ENCODE peak calls at places on chromosomes 16 and 17, in seven cellular contexts. M, T, G, W, L, H and F are unnamed samples. For H3K36me3, the result is how much of the 10 kb centered on the place peaks cover.

GRCh38 chr17:39600469-39601009 is 7.2 kb downstream of the NEUROD2 start:
- DNase-seq in M (no peak), T (no peak), G (no peak), W (no peak), L (no peak), H (no peak), F (no peak)

GRCh38 chr17:39591958-39592954 is 15.5 kb downstream of the NEUROD2 start:
- DNase-seq in M (no peak), T (peak), G (peak), W (peak), L (peak), H (peak), F (no peak)

GRCh38 chr17:66860204-66860603 is 25.3 kb downstream of the CACNG5 start:
- DNase-seq in M (no peak), T (no peak), G (no peak), W (no peak), L (no peak), H (no peak), F (no peak)

GRCh38 chr16:2983706-2984136 is 3.5 kb upstream of the PKMYT1 start:
- DNase-seq in M (peak), T (peak), G (peak), W (peak), L (peak), H (peak), F (peak)

GRCh38 chr16:3770530-3770929 is 53.2 kb upstream of the TRAP1 start:
- DNase-seq in M (no peak), T (no peak), G (no peak), W (peak), L (no peak), H (no peak), F (no peak)

GRCh38 chr16:5381481-5381880 is 283.9 kb upstream of the EEF2KMT start:
- DNase-seq in M (no peak), T (no peak), G (no peak), W (no peak), L (no peak), H (no peak), F (no peak)

GRCh38 chr16:47590472-47590871 is 129.3 kb downstream of the PHKB start:
- DNase-seq in M (no peak), T (no peak), G (no peak), W (no peak), L (no peak), H (no peak), F (no peak)

GRCh38 chr16:66293932-66294331 is 72.6 kb upstream of the CDH5 start:
- DNase-seq in M (peak), T (no peak), G (no peak), W (no peak), L (no peak), H (no peak), F (no peak)

GRCh38 chr17:2049333-2050245 is 5.3 kb upstream of the HIC1 start:
- DNase-seq in M (peak), T (peak), G (peak), W (peak), L (peak), H (peak), F (peak)

GRCh38 chr16:59510008-59510424 is 775.9 kb upstream of the GOT2 start:
- DNase-seq in M (no peak), T (no peak), G (peak), W (no peak), L (no peak), H (no peak), F (no peak)

GRCh38 chr16:46972971-46973456 is 460 bp downstream of the DNAJA2 start:
- DNase-seq in M (peak), T (no peak), G (peak), W (peak), L (peak), H (peak), F (no peak)

GRCh38 chr16:85611455-85612190 is 1.5 kb upstream of the GSE1 start:
- DNase-seq in M (peak), T (peak), G (peak), W (peak), L (peak), H (peak), F (peak)

GRCh38 chr17:27630607-27631408 is at the start of gene LGALS9:
- DNase-seq in M (no peak), T (no peak), G (peak), W (no peak), L (no peak), H (peak), F (no peak)

GRCh38 chr16:84550096-84550495 is 45.6 kb upstream of the MEAK7 start:
- DNase-seq in M (no peak), T (no peak), G (no peak), W (no peak), L (no peak), H (no peak), F (no peak)

GRCh38 chr16:48277158-48277557 is 29.8 kb upstream of the ABCC11 start:
- DNase-seq in M (no peak), T (no peak), G (peak), W (no peak), L (no peak), H (peak), F (no peak)

GRCh38 chr16:50657251-50657650 is 23.9 kb downstream of the SNX20 start:
- DNase-seq in M (no peak), T (no peak), G (no peak), W (no peak), L (no peak), H (no peak), F (no peak)

GRCh38 chr17:76681222-76682137 is 29.3 kb downstream of the MXRA7 start:
- DNase-seq in M (peak), T (peak), G (peak), W (no peak), L (peak), H (peak), F (peak)

GRCh38 chr16:85996843-85997242 is 97.9 kb downstream of the IRF8 start:
- DNase-seq in M (peak), T (no peak), G (no peak), W (no peak), L (no peak), H (no peak), F (no peak)

GRCh38 chr17:15444805-15445204 is 22.6 kb downstream of the CDRT4 start:
- DNase-seq in M (peak), T (no peak), G (no peak), W (no peak), L (peak), H (no peak), F (no peak)

GRCh38 chr17:37506678-37507077 is 17.0 kb downstream of the DUSP14 start:
- DNase-seq in M (no peak), T (no peak), G (no peak), W (no peak), L (peak), H (no peak), F (no peak)

GRCh38 chr16:89022051-89022836 is 45.2 kb upstream of the CBFA2T3 start:
- DNase-seq in M (peak), T (no peak), G (no peak), W (peak), L (no peak), H (no peak), F (no peak)

GRCh38 chr16:83328936-83329335 is 478.8 kb upstream of the HSBP1 start:
- DNase-seq in M (no peak), T (no peak), G (no peak), W (no peak), L (no peak), H (no peak), F (no peak)

GRCh38 chr16:69017036-69017783 is 88.2 kb upstream of the HAS3 start:
- DNase-seq in M (no peak), T (no peak), G (no peak), W (no peak), L (no peak), H (no peak), F (no peak)

GRCh38 chr17:43938838-43939182 is 3.5 kb downstream of the PPY start:
- DNase-seq in M (no peak), T (no peak), G (no peak), W (no peak), L (no peak), H (no peak), F (no peak)

GRCh38 chr17:72422505-72423285 is 301.9 kb downstream of the SOX9 start:
- DNase-seq in M (peak), T (no peak), G (peak), W (no peak), L (no peak), H (peak), F (no peak)

GRCh38 chr17:75889454-75889853 is 7.3 kb downstream of the TRIM65 start:
- DNase-seq in M (no peak), T (no peak), G (no peak), W (peak), L (peak), H (no peak), F (no peak)

GRCh38 chr17:40915721-40916256 is 21.7 kb downstream of the KRT23 start:
- DNase-seq in M (no peak), T (no peak), G (no peak), W (no peak), L (no peak), H (no peak), F (no peak)
- H3K36me3 ChIP-seq in M (under half), T (under half), G (under half), W (under half), L (under half), H (under half), F (under half)

DNA sequence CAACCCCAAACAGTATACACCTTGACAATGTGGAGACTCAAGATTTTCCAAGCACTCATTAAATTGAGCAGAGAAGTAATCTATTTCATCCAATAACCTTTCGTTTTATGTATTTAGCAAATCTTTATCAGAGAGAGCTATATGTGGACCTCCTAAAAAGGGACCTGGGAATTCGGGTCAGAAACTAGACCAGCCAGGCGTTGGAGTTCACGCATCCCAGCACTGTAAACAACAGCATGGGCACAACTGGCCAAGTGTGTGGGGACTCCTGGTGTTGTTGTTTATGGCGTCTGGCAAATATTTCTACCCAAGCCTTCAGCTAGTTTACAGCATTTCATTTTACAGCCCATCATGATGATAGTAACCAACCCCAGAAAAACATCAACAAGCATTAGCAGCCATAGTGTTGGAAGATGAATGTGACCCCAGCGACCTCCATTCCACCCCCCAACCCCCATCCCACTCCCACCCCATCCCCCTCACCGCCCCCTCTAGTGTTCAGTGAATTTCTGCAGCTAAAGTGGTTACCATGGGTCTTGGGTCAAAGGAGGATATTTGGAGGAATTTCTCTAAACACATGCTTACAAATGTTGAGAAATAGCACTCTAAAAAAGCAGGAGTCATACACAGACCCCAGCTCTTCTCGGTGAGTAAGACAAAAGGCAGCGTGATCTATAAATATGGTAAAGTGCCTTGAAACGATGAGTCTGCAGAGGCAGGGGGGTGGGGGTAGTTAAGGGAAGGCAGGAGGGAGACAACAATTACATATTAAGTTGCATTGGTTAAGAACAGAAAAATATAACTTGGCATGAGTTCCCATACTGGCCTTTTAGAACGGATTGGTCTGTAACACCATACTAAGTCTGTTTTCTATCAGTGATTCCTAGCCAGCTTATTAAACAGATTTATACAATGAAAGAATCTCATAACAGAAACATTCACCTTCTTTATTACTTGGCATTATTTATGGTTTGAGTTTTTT is 91.4 kb upstream of the TBX2 start:
- DNase-seq in M (no peak), T (no peak), G (no peak), W (no peak), L (no peak), H (no peak), F (no peak)
- TF ChIP-seq EP300 in M (no peak), T (no peak), G (no peak), W (no peak), L (no peak), H (no peak), F (no peak)

GRCh38 chr17:74746922-74747321 is 1.5 kb upstream of the NHERF1 start:
- DNase-seq in M (peak), T (no peak), G (no peak), W (no peak), L (peak), H (no peak), F (no peak)

GRCh38 chr17:74750039-74750326 is 1.6 kb downstream of the NHERF1 start:
- DNase-seq in M (no peak), T (no peak), G (no peak), W (no peak), L (no peak), H (no peak), F (no peak)

GRCh38 chr17:74749262-74750038 is 1.0 kb downstream of the NHERF1 start:
- DNase-seq in M (no peak), T (no peak), G (no peak), W (peak), L (no peak), H (peak), F (peak)

GRCh38 chr17:74748279-74748528 is 224 bp upstream of the NHERF1 start:
- DNase-seq in M (no peak), T (no peak), G (no peak), W (no peak), L (no peak), H (no peak), F (no peak)

GRCh38 chr17:74748529-74749261 is at the start of gene NHERF1:
- DNase-seq in M (peak), T (peak), G (peak), W (peak), L (peak), H (peak), F (peak)
- TF ChIP-seq CTCF in M (no peak), T (no peak), G (no peak), W (peak), L (peak), H (no peak), F (peak)

GRCh38 chr16:57203451-57203850 is 17.3 kb downstream of the RSPRY1 start:
- DNase-seq in M (no peak), T (no peak), G (no peak), W (no peak), L (no peak), H (no peak), F (no peak)

GRCh38 chr16:57204675-57205074 is 18.5 kb downstream of the RSPRY1 start:
- DNase-seq in M (no peak), T (no peak), G (no peak), W (no peak), L (peak), H (no peak), F (no peak)

GRCh38 chr16:57209780-57210179 is 23.7 kb downstream of the RSPRY1 start:
- DNase-seq in M (no peak), T (no peak), G (no peak), W (no peak), L (no peak), H (no peak), F (no peak)

GRCh38 chr16:57213462-57213861 is 27.3 kb downstream of the RSPRY1 start:
- DNase-seq in M (no peak), T (no peak), G (no peak), W (no peak), L (no peak), H (no peak), F (no peak)

GRCh38 chr16:57208926-57209325 is 22.8 kb downstream of the RSPRY1 start:
- DNase-seq in M (no peak), T (no peak), G (no peak), W (no peak), L (no peak), H (no peak), F (no peak)
- H3K36me3 ChIP-seq in M (under half), T (under half), G (half or more), W (half or more), L (half or more), H (under half), F (under half)

DNA sequence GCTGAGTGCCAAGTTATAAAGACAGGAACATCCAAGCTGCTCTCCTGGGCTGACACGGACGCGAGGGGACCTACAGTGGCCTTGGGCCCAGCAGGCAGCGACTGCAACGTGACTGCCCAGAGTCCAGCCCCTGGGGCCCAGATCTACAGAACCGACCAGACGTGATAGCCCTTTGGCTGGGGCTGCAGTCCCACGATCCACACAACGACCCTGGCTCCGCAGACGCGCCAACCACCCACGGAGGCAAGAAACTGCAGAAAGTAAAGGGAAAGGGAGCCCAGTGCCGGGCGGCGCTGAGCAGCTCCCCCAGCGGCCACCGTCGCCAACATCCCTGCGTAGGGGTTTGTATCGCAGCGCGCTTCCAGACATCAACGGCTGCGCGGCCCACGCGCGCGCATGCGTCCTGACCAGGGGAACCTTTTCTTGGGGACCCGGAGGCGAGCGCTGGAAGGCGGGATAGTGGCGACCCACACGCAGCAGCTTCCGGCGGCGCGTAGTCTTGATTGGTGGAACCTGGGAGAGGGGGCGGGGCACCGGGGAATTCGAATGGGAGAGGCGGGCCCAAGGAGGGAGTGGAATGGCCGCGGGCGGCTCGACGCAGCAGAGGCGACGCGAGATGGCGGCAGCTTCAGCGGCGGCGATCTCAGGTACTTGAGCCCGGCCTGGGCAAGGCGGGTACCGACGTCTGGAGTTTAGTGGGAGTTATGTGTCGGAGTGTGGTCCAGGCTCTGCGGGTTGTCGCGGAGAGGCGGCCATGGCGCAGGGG is at the start of gene KIF22:
- DNase-seq in M (peak), T (peak), G (peak), W (peak), L (peak), H (peak), F (peak)
- TF ChIP-seq EP300 in M (no peak), T (peak), G (no peak), W (no peak), L (peak), H (no peak), F (no peak)

DNA sequence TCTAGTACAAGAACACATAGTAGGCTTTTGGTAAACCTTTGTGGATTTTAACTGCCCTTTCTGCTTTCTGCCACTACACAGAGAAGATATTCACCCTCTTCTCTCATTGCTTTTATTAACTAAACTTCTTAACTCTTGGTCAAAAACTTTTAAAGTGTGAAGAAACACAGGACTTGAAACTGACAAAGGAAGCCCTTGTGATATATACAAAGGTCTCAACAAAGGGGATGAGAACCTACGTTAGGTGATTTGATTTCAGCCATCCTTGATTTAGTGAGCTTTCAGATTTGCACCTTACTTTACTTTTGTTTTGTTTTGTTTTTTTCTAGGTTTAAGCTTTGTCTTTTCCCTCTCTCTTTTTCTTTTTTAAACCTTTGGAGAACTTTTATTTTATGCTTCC is 66.9 kb downstream of the TBX4 start:
- DNase-seq in M (no peak), T (no peak), G (no peak), W (no peak), L (no peak), H (no peak), F (no peak)
- TF ChIP-seq CTCF in M (no peak), T (no peak), G (no peak), W (no peak), L (no peak), H (no peak), F (no peak)

DNA sequence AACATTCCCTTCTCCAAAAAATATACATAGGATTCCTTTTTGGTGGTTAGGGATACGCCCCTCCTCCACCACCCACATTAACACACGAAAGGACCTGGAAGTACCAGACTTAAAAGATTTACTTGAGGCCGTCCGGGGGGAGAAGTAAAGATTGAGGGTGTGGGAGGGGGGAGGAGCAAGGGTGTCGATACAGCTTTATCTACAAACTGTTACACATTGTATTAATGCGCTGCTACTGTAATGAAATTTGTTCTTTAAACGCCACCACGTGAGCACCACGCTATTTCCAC is 496 bp downstream of the PALB2 start:
- DNase-seq in M (no peak), T (no peak), G (no peak), W (no peak), L (no peak), H (no peak), F (no peak)
- H3K36me3 ChIP-seq in M (under half), T (under half), G (half or more), W (under half), L (under half), H (under half), F (under half)